ENCODE peak calls at places on chromosomes 4 and X, in four cellular contexts. G is naive thymus-derived CD4-positive, alpha-beta T cell; T is colonic mucosa; Y is heart right ventricle. H is an unnamed sample.

GRCh38 chrX:136933617-136934145 is 53.2 kb upstream of the RBMX start:
- DNase-seq in G (no peak), Y (no peak), T (no peak), H (no peak)

GRCh38 chr4:137039369-137039768 is 492.9 kb downstream of the PCDH18 start:
- DNase-seq in G (no peak), Y (no peak), T (no peak), H (no peak)

GRCh38 chr4:101846550-101846949 is 56.0 kb downstream of the BANK1 start:
- DNase-seq in Y (no peak), G (no peak), T (no peak), H (no peak)

GRCh38 chr4:89305712-89306437 is 1.7 kb downstream of the GPRIN3 start:
- DNase-seq in Y (no peak), G (no peak), T (peak; percentile 44), H (peak; percentile 62)

GRCh38 chrX:72735561-72735960 is 21.5 kb upstream of the PHKA1 start:
- DNase-seq in T (no peak), Y (no peak), G (no peak), H (no peak)

GRCh38 chr4:74426101-74426500 is 18.8 kb upstream of the AREG start:
- DNase-seq in G (no peak), T (no peak), Y (peak; percentile 8), H (no peak)

GRCh38 chr4:123600426-123600825 is 203.8 kb downstream of the SPRY1 start:
- DNase-seq in T (no peak), G (no peak), Y (no peak), H (no peak)

GRCh38 chrX:153571159-153571908 is 27.6 kb downstream of the CCNQ start:
- DNase-seq in Y (no peak), T (no peak), G (no peak), H (no peak)

GRCh38 chr4:4875611-4876010 is 16.1 kb downstream of the MSX1 start:
- DNase-seq in T (no peak), Y (no peak), G (no peak), H (no peak)

GRCh38 chr4:4872148-4872903 is 12.9 kb downstream of the MSX1 start:
- DNase-seq in Y (no peak), G (no peak), T (no peak), H (no peak)

GRCh38 chr4:4875147-4875546 is 15.7 kb downstream of the MSX1 start:
- DNase-seq in G (no peak), T (no peak), Y (no peak), H (no peak)

GRCh38 chr4:4871267-4872147 is 12.0 kb downstream of the MSX1 start:
- DNase-seq in T (no peak), G (no peak), Y (no peak), H (no peak)

GRCh38 chr4:4874254-4874653 is 14.8 kb downstream of the MSX1 start:
- DNase-seq in G (no peak), T (no peak), Y (no peak), H (no peak)
- H3K27me3 ChIP-seq in G (peaks cover 5% of the 10 kb centered on the region), T (peaks cover 49% of the 10 kb centered on the region), Y (peaks cover 98% of the 10 kb centered on the region), H (peaks cover 20% of the 10 kb centered on the region)

GRCh38 chr4:146960634-146961033 is 15.0 kb upstream of the TTC29 start:
- DNase-seq in Y (no peak), T (no peak), G (no peak), H (no peak)
- H3K4me3 ChIP-seq in Y (no peak overlapping the region), T (no peak overlapping the region), G (no peak overlapping the region), H (no peak overlapping the region)

GRCh38 chr4:38820329-38821061 is 15.9 kb upstream of the TLR1 start:
- DNase-seq in G (no peak), Y (no peak), T (no peak), H (no peak)

GRCh38 chr4:38819569-38819968 is 15.0 kb upstream of the TLR1 start:
- DNase-seq in T (no peak), Y (no peak), G (no peak), H (no peak)

GRCh38 chr4:38811307-38811706 is 6.7 kb upstream of the TLR1 start:
- DNase-seq in T (no peak), Y (no peak), G (no peak), H (no peak)

GRCh38 chr4:38818441-38818976 is 13.9 kb upstream of the TLR1 start:
- DNase-seq in Y (no peak), G (no peak), T (no peak), H (no peak)

GRCh38 chr4:38815879-38816782 is 11.5 kb upstream of the TLR1 start:
- DNase-seq in Y (no peak), T (no peak), G (no peak), H (no peak)
- H3K27ac ChIP-seq in Y (no peak overlapping the region), T (peak overlapping the region; percentile 26), G (no peak overlapping the region), H (no peak overlapping the region)

GRCh38 chr4:84502333-84502954 is 3.4 kb upstream of the NKX6-1 start:
- DNase-seq in G (no peak), Y (no peak), T (no peak), H (no peak)
- H3K27me3 ChIP-seq in G (peaks cover 51% of the 10 kb centered on the region), Y (peaks cover 99% of the 10 kb centered on the region), T (peaks cover 72% of the 10 kb centered on the region), H (peaks cover 41% of the 10 kb centered on the region)

DNA sequence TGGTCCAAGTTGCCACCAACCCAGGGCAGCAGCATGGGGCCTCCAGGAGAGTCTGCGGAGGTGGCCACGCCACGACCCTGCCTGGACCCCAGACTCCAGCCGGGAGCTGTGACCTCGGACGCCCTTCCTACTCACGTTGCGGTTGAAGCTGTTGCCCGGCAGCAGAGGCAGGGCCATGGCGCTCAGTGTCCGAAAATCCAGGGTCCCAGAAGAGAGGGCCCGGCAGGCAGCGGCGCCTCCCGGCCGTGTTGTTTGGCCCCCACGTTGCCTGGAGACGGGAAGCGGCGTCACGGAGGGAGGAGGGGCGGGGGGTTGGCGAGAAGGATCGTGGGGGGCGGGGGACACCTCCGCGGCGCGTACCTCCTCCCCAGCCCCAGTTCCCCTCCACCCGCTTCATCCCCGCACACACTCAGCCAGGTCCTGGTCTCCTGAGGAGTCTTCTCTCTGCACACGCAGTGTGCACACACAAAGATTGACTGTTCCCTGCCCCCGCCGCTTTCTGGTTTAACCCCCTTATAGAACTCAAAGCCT is at the start of gene EFHC2:
- DNase-seq in T (no peak), Y (peak; percentile 54), G (peak; percentile 44), H (peak; percentile 41)
- H3K4me3 ChIP-seq in T (peak within 1 kb of the TSS; percentile 28), Y (peak within 1 kb of the TSS; percentile 51), G (peak within 1 kb of the TSS; percentile 73), H (peak within 1 kb of the TSS; percentile 75)

GRCh38 chrX:14398725-14399124 is 130.6 kb upstream of the GLRA2 start:
- DNase-seq in T (peak; percentile 24), Y (no peak), G (no peak), H (no peak)
- H3K27ac ChIP-seq in T (no peak overlapping the region), Y (no peak overlapping the region), G (no peak overlapping the region), H (no peak overlapping the region)

H was measured in CD4-positive, CD25-positive, alpha-beta regulatory T cell.